ENCODE peak calls at places on chromosomes 6 and 20, in five cellular contexts. One of them, this sample, is unnamed.

GRCh38 chr6:56708810-56709597 is 66.3 kb upstream of the DST start:
- DNase-seq in body of pancreas: no peak
- DNase-seq in activated gamma-delta T cell treated with Interleukin-2 at 50 U/mL for 16 hours: no peak
- DNase-seq in HS-27A: peak; percentile 64
- DNase-seq in epithelial cell of esophagus: peak; percentile 61
- DNase-seq in this sample: peak; percentile 66

GRCh38 chr6:106534564-106534982 is 94.7 kb downstream of the RTN4IP1 start:
- DNase-seq in activated gamma-delta T cell treated with Interleukin-2 at 50 U/mL for 16 hours: no peak
- DNase-seq in epithelial cell of esophagus: peak; percentile 44
- DNase-seq in HS-27A: no peak
- DNase-seq in body of pancreas: no peak
- DNase-seq in this sample: no peak

GRCh38 chr6:158131926-158132325 is 36.1 kb downstream of the SERAC1 start:
- DNase-seq in body of pancreas: no peak
- DNase-seq in epithelial cell of esophagus: peak; percentile 46
- DNase-seq in activated gamma-delta T cell treated with Interleukin-2 at 50 U/mL for 16 hours: no peak
- DNase-seq in HS-27A: no peak
- DNase-seq in this sample: peak; percentile 39

GRCh38 chr6:46220351-46221220 is 49.8 kb upstream of the ENPP5 start:
- DNase-seq in activated gamma-delta T cell treated with Interleukin-2 at 50 U/mL for 16 hours: no peak
- DNase-seq in epithelial cell of esophagus: no peak
- DNase-seq in body of pancreas: no peak
- DNase-seq in HS-27A: no peak
- DNase-seq in this sample: no peak

GRCh38 chr6:36267731-36268477 is 2.0 kb upstream of the PNPLA1 start:
- DNase-seq in HS-27A: no peak
- DNase-seq in activated gamma-delta T cell treated with Interleukin-2 at 50 U/mL for 16 hours: no peak
- DNase-seq in body of pancreas: no peak
- DNase-seq in epithelial cell of esophagus: peak; percentile 83
- DNase-seq in this sample: no peak

GRCh38 chr6:89956182-89956581 is 61.9 kb downstream of the GJA10 start:
- DNase-seq in epithelial cell of esophagus: no peak
- DNase-seq in HS-27A: no peak
- DNase-seq in activated gamma-delta T cell treated with Interleukin-2 at 50 U/mL for 16 hours: no peak
- DNase-seq in body of pancreas: no peak
- DNase-seq in this sample: no peak

GRCh38 chr6:80607814-80608391 is 501.4 kb downstream of the BCKDHB start:
- DNase-seq in activated gamma-delta T cell treated with Interleukin-2 at 50 U/mL for 16 hours: no peak
- DNase-seq in epithelial cell of esophagus: peak; percentile 86
- DNase-seq in body of pancreas: no peak
- DNase-seq in HS-27A: no peak
- DNase-seq in this sample: peak; percentile 42

GRCh38 chr6:70884074-70884983 is 72.5 kb downstream of the B3GAT2 start:
- DNase-seq in activated gamma-delta T cell treated with Interleukin-2 at 50 U/mL for 16 hours: peak; percentile 52
- DNase-seq in epithelial cell of esophagus: peak; percentile 51
- DNase-seq in body of pancreas: peak; percentile 59
- DNase-seq in HS-27A: no peak
- DNase-seq in this sample: peak; percentile 63

GRCh38 chr6:156864557-156864956 is 87.4 kb downstream of the ARID1B start:
- DNase-seq in activated gamma-delta T cell treated with Interleukin-2 at 50 U/mL for 16 hours: no peak
- DNase-seq in HS-27A: no peak
- DNase-seq in body of pancreas: no peak
- DNase-seq in epithelial cell of esophagus: no peak
- DNase-seq in this sample: no peak

GRCh38 chr6:132483779-132484679 is 28.9 kb downstream of the STX7 start:
- DNase-seq in body of pancreas: peak; percentile 40
- DNase-seq in activated gamma-delta T cell treated with Interleukin-2 at 50 U/mL for 16 hours: peak; percentile 38
- DNase-seq in HS-27A: peak; percentile 50
- DNase-seq in epithelial cell of esophagus: peak; percentile 71
- DNase-seq in this sample: peak; percentile 55

GRCh38 chr6:25150031-25150430 is 129.1 kb upstream of the CARMIL1 start:
- DNase-seq in body of pancreas: no peak
- DNase-seq in epithelial cell of esophagus: no peak
- DNase-seq in activated gamma-delta T cell treated with Interleukin-2 at 50 U/mL for 16 hours: no peak
- DNase-seq in HS-27A: no peak
- DNase-seq in this sample: no peak

GRCh38 chr6:69005194-69005593 is 370.1 kb downstream of the ADGRB3 start:
- DNase-seq in activated gamma-delta T cell treated with Interleukin-2 at 50 U/mL for 16 hours: no peak
- DNase-seq in epithelial cell of esophagus: no peak
- DNase-seq in body of pancreas: no peak
- DNase-seq in HS-27A: no peak
- DNase-seq in this sample: no peak

GRCh38 chr6:129774697-129775447 is 64.9 kb upstream of the ARHGAP18 start:
- DNase-seq in body of pancreas: peak; percentile 74
- DNase-seq in activated gamma-delta T cell treated with Interleukin-2 at 50 U/mL for 16 hours: peak; percentile 32
- DNase-seq in epithelial cell of esophagus: peak; percentile 82
- DNase-seq in HS-27A: peak; percentile 56
- DNase-seq in this sample: peak; percentile 44

GRCh38 chr6:54697423-54697822 is 149.1 kb upstream of the FAM83B start:
- DNase-seq in epithelial cell of esophagus: peak; percentile 60
- DNase-seq in body of pancreas: no peak
- DNase-seq in HS-27A: no peak
- DNase-seq in activated gamma-delta T cell treated with Interleukin-2 at 50 U/mL for 16 hours: no peak
- DNase-seq in this sample: peak; percentile 5

GRCh38 chr6:146598785-146599405 is at the start of gene ADGB:
- DNase-seq in epithelial cell of esophagus: peak; percentile 64
- DNase-seq in activated gamma-delta T cell treated with Interleukin-2 at 50 U/mL for 16 hours: no peak
- DNase-seq in body of pancreas: peak; percentile 56
- DNase-seq in HS-27A: no peak
- DNase-seq in this sample: peak; percentile 55

GRCh38 chr6:51514396-51515051 is 572.9 kb downstream of the PKHD1 start:
- DNase-seq in body of pancreas: no peak
- DNase-seq in HS-27A: no peak
- DNase-seq in activated gamma-delta T cell treated with Interleukin-2 at 50 U/mL for 16 hours: no peak
- DNase-seq in epithelial cell of esophagus: peak; percentile 95
- DNase-seq in this sample: peak; percentile 62

GRCh38 chr6:25883991-25884390 is 9.9 kb upstream of the SLC17A3 start:
- DNase-seq in body of pancreas: no peak
- DNase-seq in activated gamma-delta T cell treated with Interleukin-2 at 50 U/mL for 16 hours: no peak
- DNase-seq in HS-27A: peak; percentile 71
- DNase-seq in epithelial cell of esophagus: peak; percentile 58
- DNase-seq in this sample: peak; percentile 63

GRCh38 chr6:157317129-157317814 is 6.0 kb downstream of the TMEM242 start:
- DNase-seq in body of pancreas: peak; percentile 55
- DNase-seq in activated gamma-delta T cell treated with Interleukin-2 at 50 U/mL for 16 hours: no peak
- DNase-seq in epithelial cell of esophagus: peak; percentile 96
- DNase-seq in HS-27A: peak; percentile 76
- DNase-seq in this sample: peak; percentile 88

GRCh38 chr20:63268671-63269439 is 3.8 kb upstream of the ARFGAP1 start:
- DNase-seq in HS-27A: no peak
- DNase-seq in epithelial cell of esophagus: peak; percentile 69
- DNase-seq in body of pancreas: no peak
- DNase-seq in activated gamma-delta T cell treated with Interleukin-2 at 50 U/mL for 16 hours: no peak
- DNase-seq in this sample: peak; percentile 63

GRCh38 chr20:768426-768978 is at the start of gene SLC52A3:
- DNase-seq in body of pancreas: peak; percentile 61
- DNase-seq in HS-27A: no peak
- DNase-seq in activated gamma-delta T cell treated with Interleukin-2 at 50 U/mL for 16 hours: no peak
- DNase-seq in epithelial cell of esophagus: peak; percentile 79
- DNase-seq in this sample: peak; percentile 71

GRCh38 chr6:137869781-137870180 is 2.7 kb downstream of the TNFAIP3 start:
- DNase-seq in HS-27A: no peak
- DNase-seq in body of pancreas: no peak
- DNase-seq in activated gamma-delta T cell treated with Interleukin-2 at 50 U/mL for 16 hours: no peak
- DNase-seq in epithelial cell of esophagus: peak; percentile 13
- DNase-seq in this sample: no peak